ENCODE peak calls at places on chromosomes 4 and X, in eight cellular contexts. E is SJSA1; X is CD8-positive, alpha-beta T cell; Z is CD4-positive, CD25-positive, alpha-beta regulatory T cell; V is spleen; I is mucosa of descending colon; J is GM23248; L is prostate gland. C is an unnamed sample.

GRCh38 chr4:128516568-128516967 is 229.0 kb upstream of the PGRMC2 start:
- DNase-seq in E (no peak), X (no peak), Z (no peak), V (no peak), I (no peak), J (peak; percentile 78), L (no peak), C (no peak)

GRCh38 chrX:129522184-129523059 is 868 bp downstream of the SMARCA1 start:
- DNase-seq in E (peak; percentile 62), X (no peak), Z (no peak), V (no peak), I (peak; percentile 40), J (peak; percentile 81), L (peak; percentile 37), C (peak; percentile 28)

GRCh38 chr4:40254961-40255721 is 58.3 kb downstream of the RHOH start:
- DNase-seq in E (no peak), X (no peak), Z (no peak), V (no peak), I (no peak), J (peak; percentile 64), L (no peak), C (peak; percentile 55)

GRCh38 chr4:176404591-176404990 is 84.8 kb downstream of the SPCS3 start:
- DNase-seq in E (no peak), X (no peak), Z (no peak), V (no peak), I (no peak), J (peak; percentile 76), L (no peak), C (no peak)

GRCh38 chr4:146146918-146147317 is 28.6 kb upstream of the LSM6 start:
- DNase-seq in E (no peak), X (no peak), Z (no peak), V (no peak), I (no peak), J (no peak), L (no peak), C (no peak)

GRCh38 chrX:154657226-154657805 is 3.9 kb upstream of the CTAG2 start:
- DNase-seq in E (no peak), X (no peak), Z (no peak), V (no peak), I (no peak), J (no peak), L (no peak), C (no peak)

GRCh38 chrX:134661295-134661694 is 3.0 kb upstream of the PLAC1 start:
- DNase-seq in E (no peak), X (no peak), Z (no peak), V (no peak), I (no peak), J (no peak), L (no peak), C (no peak)

GRCh38 chr4:115145393-115146160 is 32.2 kb upstream of the NDST4 start:
- DNase-seq in E (no peak), X (no peak), Z (no peak), V (no peak), I (peak; percentile 27), J (no peak), L (no peak), C (peak; percentile 90)

GRCh38 chrX:153556767-153557166 is 39.3 kb downstream of the ATP2B3 start:
- DNase-seq in E (no peak), X (no peak), Z (no peak), V (no peak), I (no peak), J (no peak), L (no peak), C (no peak)

GRCh38 chrX:47283015-47283771 is 50.4 kb downstream of the USP11 start:
- DNase-seq in E (no peak), X (no peak), Z (no peak), V (no peak), I (no peak), J (peak; percentile 81), L (peak; percentile 3), C (no peak)

GRCh38 chr4:113641025-113641431 is 120.5 kb downstream of the CAMK2D start:
- DNase-seq in E (no peak), X (no peak), Z (no peak), V (no peak), I (no peak), J (no peak), L (no peak), C (peak; percentile 84)
- H3K4me1 ChIP-seq in E (peaks cover 27% of the 10 kb centered on the region), X (peaks cover 36% of the 10 kb centered on the region), Z (peaks cover 25% of the 10 kb centered on the region), V (peaks cover 71% of the 10 kb centered on the region), I (peaks cover 51% of the 10 kb centered on the region), J (peaks cover 25% of the 10 kb centered on the region), L (no peaks in the 10 kb centered on the region), C (peaks cover 16% of the 10 kb centered on the region)

DNA sequence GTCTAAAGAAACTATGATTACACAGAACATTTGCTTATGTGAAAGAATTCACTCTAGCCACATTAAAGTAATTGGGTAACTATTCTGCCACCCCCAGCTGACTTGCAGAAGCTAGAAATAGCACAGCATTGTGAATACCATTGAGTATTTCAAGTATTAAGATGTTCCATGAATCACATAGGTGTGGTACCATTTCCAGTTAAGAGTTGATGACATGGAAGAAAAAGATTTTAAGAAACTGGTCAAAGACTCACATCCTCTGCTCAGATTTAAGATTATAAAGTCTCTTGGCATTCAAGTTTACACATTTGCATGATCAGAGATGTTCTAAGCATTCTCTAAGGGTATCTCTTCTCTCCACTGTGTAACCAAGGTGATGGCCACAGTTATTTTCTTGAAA is 287.5 kb downstream of the CAMK2D start:
- DNase-seq in E (no peak), X (no peak), Z (no peak), V (no peak), I (no peak), J (peak; percentile 97), L (no peak), C (no peak)
- H3K4me1 ChIP-seq in E (peaks cover 18% of the 10 kb centered on the region), X (no peaks in the 10 kb centered on the region), Z (no peaks in the 10 kb centered on the region), V (no peaks in the 10 kb centered on the region), I (no peaks in the 10 kb centered on the region), J (peaks cover 71% of the 10 kb centered on the region), L (no peaks in the 10 kb centered on the region), C (no peaks in the 10 kb centered on the region)

GRCh38 chr4:10104211-10104990 is 12.2 kb downstream of the WDR1 start:
- DNase-seq in E (no peak), X (no peak), Z (no peak), V (no peak), I (peak; percentile 20), J (peak; percentile 61), L (no peak), C (no peak)

GRCh38 chr4:10100734-10101216 is 15.8 kb downstream of the WDR1 start:
- DNase-seq in E (no peak), X (no peak), Z (no peak), V (peak; percentile 86), I (no peak), J (no peak), L (no peak), C (no peak)

GRCh38 chr4:10101559-10102192 is 14.9 kb downstream of the WDR1 start:
- DNase-seq in E (no peak), X (no peak), Z (no peak), V (no peak), I (no peak), J (peak; percentile 36), L (peak; percentile 89), C (no peak)

GRCh38 chr4:10102981-10103330 is 13.6 kb downstream of the WDR1 start:
- DNase-seq in E (no peak), X (no peak), Z (no peak), V (no peak), I (no peak), J (no peak), L (no peak), C (no peak)

DNA sequence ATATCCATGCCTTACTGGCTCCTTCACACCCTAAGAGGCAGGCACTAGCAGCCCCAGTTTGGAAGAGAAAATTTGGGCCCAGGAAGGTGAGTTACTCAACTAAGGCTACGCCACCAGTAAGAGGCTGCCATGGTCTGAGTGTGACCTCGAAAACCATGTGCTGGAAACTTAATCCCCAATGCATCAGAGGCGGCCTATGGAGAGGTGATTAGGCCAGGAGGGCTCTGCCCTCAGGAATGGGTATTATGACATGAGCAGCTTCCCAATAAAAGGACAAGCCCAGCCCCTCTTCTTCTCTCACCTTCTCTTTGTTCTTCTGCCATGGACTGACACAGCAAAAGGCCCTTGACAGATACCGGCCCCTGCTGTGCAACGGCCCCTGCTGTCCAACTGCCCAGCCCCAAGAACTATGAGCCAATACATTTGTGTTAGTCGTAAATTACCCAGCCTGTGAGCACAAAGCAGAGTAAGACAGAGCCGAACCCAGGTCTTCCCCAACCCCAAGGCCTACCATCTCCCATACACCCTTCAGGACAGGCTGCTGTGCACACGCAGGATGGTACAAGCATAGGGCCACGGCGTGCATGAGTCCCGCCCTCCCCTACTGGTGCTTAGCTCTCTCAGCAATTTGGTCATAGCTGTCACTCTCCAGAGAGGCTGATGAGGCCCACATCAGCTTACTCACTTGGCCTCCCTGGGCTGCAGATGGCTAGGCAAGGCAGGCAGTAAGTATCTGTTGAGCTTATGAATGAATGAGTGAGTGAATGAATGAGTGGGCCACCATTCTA is 14.2 kb downstream of the WDR1 start:
- DNase-seq in E (no peak), X (no peak), Z (no peak), V (no peak), I (no peak), J (peak; percentile 68), L (no peak), C (no peak)
- H3K4me1 ChIP-seq in E (peaks cover 34% of the 10 kb centered on the region), X (peaks cover 97% of the 10 kb centered on the region), Z (peaks cover 94% of the 10 kb centered on the region), V (peaks cover 95% of the 10 kb centered on the region), I (peaks cover 34% of the 10 kb centered on the region), J (peaks cover 79% of the 10 kb centered on the region), L (peaks cover 14% of the 10 kb centered on the region), C (peaks cover 26% of the 10 kb centered on the region)

GRCh38 chr4:25882226-25882625 is 19.4 kb upstream of the SEL1L3 start:
- DNase-seq in E (no peak), X (no peak), Z (no peak), V (no peak), I (no peak), J (no peak), L (no peak), C (no peak)

GRCh38 chr4:25883565-25883964 is 20.8 kb upstream of the SEL1L3 start:
- DNase-seq in E (no peak), X (no peak), Z (no peak), V (no peak), I (no peak), J (no peak), L (no peak), C (no peak)

GRCh38 chr4:25881187-25881586 is 18.4 kb upstream of the SEL1L3 start:
- DNase-seq in E (no peak), X (no peak), Z (no peak), V (no peak), I (no peak), J (no peak), L (no peak), C (no peak)

GRCh38 chr4:25879991-25880641 is 17.3 kb upstream of the SEL1L3 start:
- DNase-seq in E (no peak), X (no peak), Z (no peak), V (no peak), I (no peak), J (peak; percentile 4), L (no peak), C (no peak)

DNA sequence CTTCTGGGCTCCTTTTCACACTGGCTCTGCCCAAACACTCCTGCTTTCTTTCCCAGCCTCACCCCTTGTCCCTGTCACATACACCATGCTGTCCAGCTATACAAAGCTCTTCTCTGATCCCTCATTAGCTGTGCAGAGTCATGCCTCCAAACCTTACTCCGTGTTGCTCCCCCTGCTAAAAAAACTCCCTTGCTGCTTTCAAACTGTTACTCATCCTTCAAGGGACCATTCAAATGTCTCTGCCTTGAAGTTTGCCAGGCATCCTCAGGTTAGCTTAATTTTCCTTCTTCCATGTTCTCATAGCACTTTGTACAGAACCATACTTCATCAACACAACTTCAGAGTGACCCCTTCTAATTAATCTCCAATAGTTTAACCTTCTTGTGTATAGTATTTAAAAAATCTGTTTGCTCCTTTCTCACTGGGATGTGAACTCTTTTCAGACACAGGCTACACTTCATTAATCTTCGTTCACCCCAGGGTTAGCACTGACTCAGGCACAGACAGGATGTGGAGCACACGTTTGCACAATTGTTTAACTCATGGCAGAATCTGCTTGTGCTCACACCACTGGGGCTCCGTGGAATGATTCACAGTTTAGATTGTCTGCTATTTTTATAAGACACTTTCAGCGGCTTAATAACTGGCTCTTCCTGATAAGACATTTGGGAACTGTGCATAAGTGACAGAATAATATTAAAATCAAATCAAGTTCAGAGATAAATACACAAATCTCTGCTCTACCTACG is 21.4 kb upstream of the SEL1L3 start:
- DNase-seq in E (no peak), X (no peak), Z (no peak), V (no peak), I (no peak), J (peak; percentile 83), L (no peak), C (no peak)
- H3K4me1 ChIP-seq in E (peaks cover 13% of the 10 kb centered on the region), X (no peaks in the 10 kb centered on the region), Z (no peaks in the 10 kb centered on the region), V (peaks cover 18% of the 10 kb centered on the region), I (no peaks in the 10 kb centered on the region), J (peaks cover 31% of the 10 kb centered on the region), L (no peaks in the 10 kb centered on the region), C (no peaks in the 10 kb centered on the region)

C was measured in small intestine.